ENCODE peak calls at places on chromosome 11, in seven cellular contexts. T is stomach, G is A549, S is ovary, H is transverse colon, U is SK-N-SH, Y is suprapubic skin. J is an unnamed sample.

GRCh38 chr11:122714021-122714420 is 58.5 kb downstream of the UBASH3B start:
- DNase-seq in T (no peak), G (no peak), S (no peak), H (no peak), U (no peak), Y (no peak), J (no peak)

GRCh38 chr11:111735262-111736116 is 30.7 kb downstream of the PPP2R1B start:
- DNase-seq in T (peak), G (peak), S (peak), H (peak), U (peak), Y (peak), J (peak)

GRCh38 chr11:113408206-113408605 is 20.6 kb downstream of the ANKK1 start:
- DNase-seq in T (no peak), G (no peak), S (no peak), H (no peak), U (no peak), Y (no peak), J (no peak)

GRCh38 chr11:22957890-22958289 is 97.6 kb upstream of the CCDC179 start:
- DNase-seq in T (no peak), G (no peak), S (no peak), H (no peak), U (no peak), Y (no peak), J (no peak)

GRCh38 chr11:86459682-86460460 is 85.2 kb downstream of the CCDC81 start:
- DNase-seq in T (peak), G (peak), S (peak), H (no peak), U (peak), Y (no peak), J (no peak)

GRCh38 chr11:64245797-64246623 is 733 bp downstream of the PPP1R14B start:
- DNase-seq in T (peak), G (peak), S (peak), H (peak), U (peak), Y (peak), J (peak)

GRCh38 chr11:120331301-120331966 is 4.8 kb upstream of the ARHGEF12 start:
- DNase-seq in T (peak), G (peak), S (peak), H (no peak), U (no peak), Y (no peak), J (no peak)

GRCh38 chr11:93477684-93478234 is 65.4 kb downstream of the SMCO4 start:
- DNase-seq in T (no peak), G (no peak), S (no peak), H (no peak), U (no peak), Y (no peak), J (no peak)

GRCh38 chr11:83680351-83680750 is 394.2 kb upstream of the CCDC90B start:
- DNase-seq in T (no peak), G (no peak), S (no peak), H (no peak), U (peak), Y (no peak), J (no peak)

GRCh38 chr11:66267039-66267378 is 1.4 kb upstream of the RAB1B start:
- DNase-seq in T (no peak), G (peak), S (no peak), H (no peak), U (no peak), Y (no peak), J (no peak)

GRCh38 chr11:69105431-69106123 is 50.2 kb upstream of the SMIM38 start:
- DNase-seq in T (no peak), G (no peak), S (no peak), H (no peak), U (peak), Y (no peak), J (no peak)

GRCh38 chr11:69104856-69105395 is 50.8 kb upstream of the SMIM38 start:
- DNase-seq in T (no peak), G (no peak), S (no peak), H (no peak), U (no peak), Y (no peak), J (no peak)

GRCh38 chr11:69107413-69107812 is 48.3 kb upstream of the SMIM38 start:
- DNase-seq in T (no peak), G (no peak), S (no peak), H (no peak), U (no peak), Y (no peak), J (no peak)

GRCh38 chr11:69108030-69108429 is 47.7 kb upstream of the SMIM38 start:
- DNase-seq in T (no peak), G (no peak), S (no peak), H (no peak), U (no peak), Y (no peak), J (no peak)

DNA sequence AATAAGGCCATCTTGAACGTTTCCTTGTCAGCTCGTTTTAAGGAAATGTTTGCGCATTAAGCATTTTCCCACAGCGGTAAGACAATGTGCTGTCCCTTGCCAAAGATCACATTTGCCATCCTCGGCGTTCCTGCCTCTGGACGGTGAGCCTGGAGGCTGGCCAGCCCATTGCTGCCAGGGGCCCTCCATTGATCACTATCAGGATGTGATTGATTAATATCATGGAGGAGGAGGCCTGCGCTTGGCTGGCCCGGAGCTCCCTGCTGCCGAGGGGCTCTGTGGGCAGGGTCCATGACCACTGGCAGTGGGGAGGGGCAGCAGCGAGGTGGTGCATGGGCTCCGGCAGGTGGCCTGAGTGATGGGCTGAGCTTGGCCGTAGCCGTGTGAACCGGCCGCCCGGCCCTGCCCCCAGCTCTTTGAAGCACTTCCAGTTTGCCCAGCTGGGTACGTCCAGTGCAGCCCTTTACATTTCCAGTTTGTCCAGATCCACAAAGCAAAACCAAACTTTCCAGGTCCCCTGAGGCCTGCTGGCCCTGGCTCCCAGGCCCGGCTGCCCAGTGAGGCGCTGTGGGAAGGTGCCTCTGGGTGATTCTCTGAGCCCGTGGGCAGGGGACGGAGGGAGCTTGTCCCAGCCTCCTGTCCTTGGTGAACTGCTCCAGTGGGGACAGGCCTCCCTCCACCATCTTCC is 49.5 kb upstream of the SMIM38 start:
- DNase-seq in T (peak), G (no peak), S (no peak), H (no peak), U (peak), Y (no peak), J (no peak)
- TF ChIP-seq EP300 in T (no peak), G (no peak), S (no peak), H (no peak), U (no peak), Y (no peak), J (no peak)

GRCh38 chr11:15901046-15901445 is 455.3 kb downstream of the SOX6 start:
- DNase-seq in T (no peak), G (no peak), S (no peak), H (no peak), U (no peak), Y (no peak), J (no peak)
- TF ChIP-seq CTCF in T (no peak), G (no peak), S (no peak), H (no peak), U (no peak), Y (no peak), J (no peak)

DNA sequence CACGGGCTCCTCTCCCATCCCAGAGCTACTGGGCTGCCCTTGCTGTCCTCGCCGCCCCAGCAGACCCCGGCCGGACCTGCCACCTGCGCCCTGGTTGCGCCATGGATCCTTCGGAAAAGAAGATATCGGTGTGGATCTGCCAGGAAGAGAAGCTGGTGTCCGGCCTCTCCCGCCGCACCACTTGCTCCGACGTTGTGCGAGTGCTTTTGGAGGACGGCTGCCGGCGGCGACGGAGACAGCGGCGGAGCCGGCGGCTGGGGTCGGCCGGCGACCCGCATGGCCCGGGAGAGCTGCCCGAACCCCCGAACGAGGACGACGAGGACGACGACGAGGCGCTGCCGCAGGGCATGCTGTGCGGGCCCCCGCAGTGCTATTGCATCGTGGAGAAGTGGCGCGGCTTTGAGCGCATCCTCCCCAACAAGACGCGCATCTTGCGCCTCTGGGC is 382 bp downstream of the RASSF10 start:
- DNase-seq in T (no peak), G (no peak), S (no peak), H (no peak), U (no peak), Y (no peak), J (no peak)
- H3K4me3 ChIP-seq in T (peak), G (peak), S (no peak), H (no peak), U (peak), Y (peak), J (no peak)

DNA sequence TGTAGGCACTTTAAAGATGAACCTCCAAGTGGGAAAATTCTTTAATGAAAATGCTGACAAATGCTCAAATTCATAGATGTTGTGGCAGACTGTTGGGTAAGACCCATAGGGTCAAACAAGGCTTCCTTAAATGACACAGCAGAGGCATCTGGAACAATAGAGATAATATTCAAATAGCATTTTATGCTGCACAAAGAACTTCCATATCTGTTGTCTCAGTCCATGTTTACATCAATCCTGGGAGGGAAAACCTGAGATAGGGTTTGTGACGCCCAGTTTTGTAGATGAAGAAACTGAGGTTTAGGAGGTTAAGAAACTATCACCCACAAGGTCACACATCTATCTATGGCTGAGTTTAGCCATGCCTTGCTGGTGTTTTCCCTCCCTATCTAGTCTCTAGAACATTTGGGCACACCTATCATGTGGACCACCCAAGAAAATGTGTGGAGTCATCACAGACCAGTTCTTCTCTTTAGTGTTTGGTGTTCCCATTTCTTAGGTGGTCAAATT is 106.4 kb downstream of the EHF start:
- DNase-seq in T (no peak), G (no peak), S (no peak), H (no peak), U (no peak), Y (no peak), J (no peak)
- TF ChIP-seq EP300 in T (no peak), G (no peak), S (no peak), H (no peak), U (no peak), Y (no peak), J (no peak)

GRCh38 chr11:6298605-6299004 is 21.7 kb downstream of the CAVIN3 start:
- DNase-seq in T (peak), G (peak), S (no peak), H (peak), U (peak), Y (no peak), J (no peak)
- TF ChIP-seq CTCF in T (peak), G (peak), S (no peak), H (peak), U (peak), Y (peak), J (peak)

DNA sequence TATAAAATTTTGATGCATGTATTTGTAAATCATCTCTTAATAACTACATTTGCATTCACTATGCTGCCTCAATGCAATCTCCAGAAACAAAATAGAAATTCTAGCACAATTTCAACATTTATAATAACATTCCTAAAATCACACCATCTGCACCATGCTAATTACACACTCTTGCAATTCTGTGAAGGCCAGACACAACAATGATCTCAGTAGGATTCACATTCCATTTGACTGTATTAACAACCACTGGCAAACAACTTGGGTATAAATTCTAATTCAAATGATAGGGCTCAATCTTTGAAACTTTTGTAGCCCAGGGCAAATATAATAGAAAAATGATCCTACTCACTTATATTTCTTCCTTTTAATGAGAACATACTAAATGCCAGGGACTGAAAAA is 25.9 kb downstream of the RAB6A start:
- DNase-seq in T (no peak), G (no peak), S (no peak), H (no peak), U (no peak), Y (no peak), J (no peak)
- H3K4me3 ChIP-seq in T (no peak), G (no peak), S (no peak), H (no peak), U (no peak), Y (no peak), J (no peak)

GRCh38 chr11:3833461-3833860 is 7.3 kb downstream of the RHOG start:
- DNase-seq in T (no peak), G (no peak), S (no peak), H (no peak), U (no peak), Y (no peak), J (no peak)
- TF ChIP-seq EP300 in T (no peak), G (no peak), S (no peak), H (no peak), U (no peak), Y (no peak), J (no peak)

GRCh38 chr11:12715941-12716340 is 41.7 kb downstream of the TEAD1 start:
- DNase-seq in T (no peak), G (no peak), S (no peak), H (no peak), U (no peak), Y (no peak), J (no peak)

GRCh38 chr11:12715131-12715530 is 40.9 kb downstream of the TEAD1 start:
- DNase-seq in T (no peak), G (no peak), S (no peak), H (no peak), U (no peak), Y (no peak), J (no peak)

GRCh38 chr11:12716816-12717215 is 42.6 kb downstream of the TEAD1 start:
- DNase-seq in T (no peak), G (no peak), S (no peak), H (no peak), U (no peak), Y (no peak), J (no peak)

GRCh38 chr11:12707500-12707880 is 33.3 kb downstream of the TEAD1 start:
- DNase-seq in T (no peak), G (no peak), S (no peak), H (no peak), U (no peak), Y (no peak), J (no peak)

DNA sequence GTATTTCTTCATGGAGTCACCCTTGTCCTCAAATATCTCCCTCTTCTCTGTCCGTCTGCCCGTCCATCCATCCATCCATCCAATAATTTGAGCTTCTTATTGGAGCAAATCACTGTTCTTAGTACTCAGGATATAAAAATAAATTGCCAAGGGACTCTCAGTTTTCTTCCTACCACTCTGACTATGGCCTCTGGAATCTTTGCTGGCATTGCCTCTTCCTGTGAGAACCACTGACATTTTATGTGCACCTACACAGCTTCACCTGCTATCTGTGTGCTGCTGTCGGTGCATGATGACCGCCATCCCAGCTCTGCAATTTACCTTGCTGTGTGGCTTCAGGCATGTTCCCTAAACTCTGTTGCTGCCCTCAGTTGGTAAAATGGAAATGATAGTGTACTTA is 37.9 kb downstream of the TEAD1 start:
- DNase-seq in T (no peak), G (no peak), S (no peak), H (no peak), U (no peak), Y (no peak), J (no peak)
- TF ChIP-seq CTCF in T (no peak), G (no peak), S (no peak), H (no peak), U (no peak), Y (no peak), J (no peak)

GRCh38 chr11:46337626-46338345 is 9.5 kb upstream of the DGKZ start:
- DNase-seq in T (no peak), G (no peak), S (no peak), H (no peak), U (no peak), Y (no peak), J (no peak)

GRCh38 chr11:46338988-46339666 is 8.1 kb upstream of the DGKZ start:
- DNase-seq in T (no peak), G (no peak), S (no peak), H (no peak), U (no peak), Y (no peak), J (no peak)

GRCh38 chr11:46341454-46341853 is 5.8 kb upstream of the DGKZ start:
- DNase-seq in T (no peak), G (no peak), S (no peak), H (no peak), U (no peak), Y (no peak), J (no peak)

GRCh38 chr11:46338636-46338987 is 8.7 kb upstream of the DGKZ start:
- DNase-seq in T (no peak), G (no peak), S (no peak), H (no peak), U (no peak), Y (no peak), J (no peak)

DNA sequence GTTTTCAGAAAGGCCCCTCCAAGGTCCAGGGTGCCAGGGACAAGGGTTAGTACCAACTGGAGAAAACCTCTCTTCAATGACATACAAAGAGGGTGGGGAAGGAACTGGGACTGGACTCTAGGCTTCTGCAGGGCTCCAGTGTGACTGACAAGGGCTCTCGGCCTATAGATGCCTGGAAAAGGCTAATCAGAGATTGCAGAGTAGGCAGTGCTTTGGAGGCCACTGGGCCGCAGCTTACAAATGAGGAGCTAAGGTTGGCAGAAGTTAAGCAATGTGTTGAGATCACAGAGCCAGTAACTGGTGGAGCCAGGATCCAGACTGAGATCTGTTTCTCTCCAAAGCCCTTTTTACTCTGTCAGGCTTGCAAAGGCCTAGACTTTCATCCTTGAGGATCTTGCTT is 7.4 kb upstream of the DGKZ start:
- DNase-seq in T (no peak), G (no peak), S (no peak), H (no peak), U (no peak), Y (no peak), J (no peak)
- H3K4me3 ChIP-seq in T (no peak), G (no peak), S (no peak), H (no peak), U (no peak), Y (no peak), J (no peak)

GRCh38 chr11:109077340-109077927 is 344.6 kb upstream of the C11orf87 start:
- DNase-seq in T (no peak), G (no peak), S (no peak), H (no peak), U (no peak), Y (no peak), J (no peak)
- TF ChIP-seq EP300 in T (no peak), G (no peak), S (no peak), H (no peak), U (no peak), Y (no peak), J (no peak)

J was measured in tibial nerve.